ENCODE peak calls at places on chromosome 1, in six cellular contexts. A is stromal cell of bone marrow, U is COR-L47, W is sigmoid colon, L is tibial artery, H is tibial nerve. Q is an unnamed sample.

GRCh38 chr1:163650624-163651023 is 328.9 kb downstream of the NUF2 start:
- DNase-seq in A (no peak), U (peak), W (no peak), L (no peak), H (no peak), Q (no peak)

GRCh38 chr1:11951901-11952300 is 17.4 kb downstream of the PLOD1 start:
- DNase-seq in A (no peak), U (no peak), W (no peak), L (no peak), H (no peak), Q (no peak)

GRCh38 chr1:17579951-17580939 is 40.7 kb downstream of the ARHGEF10L start:
- DNase-seq in A (no peak), U (no peak), W (no peak), L (no peak), H (no peak), Q (no peak)

GRCh38 chr1:59552001-59552400 is 255.1 kb downstream of the FGGY start:
- DNase-seq in A (no peak), U (no peak), W (no peak), L (no peak), H (no peak), Q (no peak)

GRCh38 chr1:1308756-1309524 is 543 bp downstream of the PUSL1 start:
- DNase-seq in A (no peak), U (no peak), W (peak), L (peak), H (no peak), Q (no peak)

GRCh38 chr1:42368096-42368795 is 12.3 kb upstream of the RIMKLA start:
- DNase-seq in A (no peak), U (no peak), W (no peak), L (no peak), H (no peak), Q (no peak)

GRCh38 chr1:153776971-153777370 is 1.8 kb downstream of the SLC27A3 start:
- DNase-seq in A (no peak), U (no peak), W (no peak), L (no peak), H (no peak), Q (no peak)

GRCh38 chr1:21184266-21184665 is 7.6 kb upstream of the EIF4G3 start:
- DNase-seq in A (no peak), U (no peak), W (no peak), L (no peak), H (no peak), Q (no peak)

GRCh38 chr1:116409751-116410182 is 36.7 kb downstream of the ATP1A1 start:
- DNase-seq in A (no peak), U (no peak), W (no peak), L (no peak), H (no peak), Q (no peak)

GRCh38 chr1:229271448-229272120 is 673 bp downstream of the RAB4A start:
- DNase-seq in A (no peak), U (no peak), W (no peak), L (no peak), H (no peak), Q (no peak)

GRCh38 chr1:34115233-34115632 is 49.8 kb downstream of the CSMD2 start:
- DNase-seq in A (no peak), U (no peak), W (no peak), L (no peak), H (no peak), Q (no peak)

GRCh38 chr1:2127181-2128145 is 67.1 kb downstream of the FAAP20 start:
- DNase-seq in A (no peak), U (no peak), W (no peak), L (no peak), H (no peak), Q (no peak)

GRCh38 chr1:201024251-201024998 is 911 bp upstream of the KIF21B start:
- DNase-seq in A (no peak), U (no peak), W (no peak), L (no peak), H (no peak), Q (no peak)